ENCODE peak calls at places on chromosomes 6 and 20, in eight cellular contexts. One of them, this sample, is unnamed.

GRCh38 chr6:136922680-136922996 is 537 bp downstream of the SLC35D3 start:
- DNase-seq in GM10248: peak
- DNase-seq in thoracic aorta: no peak
- DNase-seq in H9: no peak
- DNase-seq in HFF-Myc: no peak
- DNase-seq in esophagus squamous epithelium: no peak
- DNase-seq in CD4-positive, alpha-beta T cell: no peak
- DNase-seq in choroid plexus epithelial cell: no peak
- DNase-seq in this sample: no peak

GRCh38 chr6:3208096-3208774 is 19.2 kb downstream of the TUBB2B start:
- DNase-seq in GM10248: no peak
- DNase-seq in thoracic aorta: peak
- DNase-seq in H9: no peak
- DNase-seq in HFF-Myc: peak
- DNase-seq in esophagus squamous epithelium: no peak
- DNase-seq in CD4-positive, alpha-beta T cell: no peak
- DNase-seq in choroid plexus epithelial cell: peak
- DNase-seq in this sample: peak

GRCh38 chr6:44642870-44643522 is 255.5 kb downstream of the CDC5L start:
- DNase-seq in GM10248: no peak
- DNase-seq in thoracic aorta: no peak
- DNase-seq in H9: no peak
- DNase-seq in HFF-Myc: no peak
- DNase-seq in esophagus squamous epithelium: no peak
- DNase-seq in CD4-positive, alpha-beta T cell: no peak
- DNase-seq in choroid plexus epithelial cell: peak
- DNase-seq in this sample: no peak

GRCh38 chr6:118770112-118770788 is 118.9 kb upstream of the CEP85L start:
- DNase-seq in GM10248: no peak
- DNase-seq in thoracic aorta: no peak
- DNase-seq in H9: no peak
- DNase-seq in HFF-Myc: no peak
- DNase-seq in esophagus squamous epithelium: no peak
- DNase-seq in CD4-positive, alpha-beta T cell: no peak
- DNase-seq in choroid plexus epithelial cell: no peak
- DNase-seq in this sample: no peak

GRCh38 chr6:7075341-7075740 is 32.4 kb upstream of the RREB1 start:
- DNase-seq in GM10248: no peak
- DNase-seq in thoracic aorta: no peak
- DNase-seq in H9: no peak
- DNase-seq in HFF-Myc: no peak
- DNase-seq in esophagus squamous epithelium: no peak
- DNase-seq in CD4-positive, alpha-beta T cell: no peak
- DNase-seq in choroid plexus epithelial cell: no peak
- DNase-seq in this sample: no peak

GRCh38 chr6:79512014-79512413 is 25.2 kb downstream of the LCA5 start:
- DNase-seq in GM10248: no peak
- DNase-seq in thoracic aorta: no peak
- DNase-seq in H9: no peak
- DNase-seq in HFF-Myc: no peak
- DNase-seq in esophagus squamous epithelium: no peak
- DNase-seq in CD4-positive, alpha-beta T cell: no peak
- DNase-seq in choroid plexus epithelial cell: no peak
- DNase-seq in this sample: no peak

GRCh38 chr6:140441256-140441655 is 1066.8 kb upstream of the CITED2 start:
- DNase-seq in GM10248: no peak
- DNase-seq in thoracic aorta: no peak
- DNase-seq in H9: peak
- DNase-seq in HFF-Myc: no peak
- DNase-seq in esophagus squamous epithelium: no peak
- DNase-seq in CD4-positive, alpha-beta T cell: no peak
- DNase-seq in choroid plexus epithelial cell: peak
- DNase-seq in this sample: no peak

GRCh38 chr6:156925718-156926607 is 148.8 kb downstream of the ARID1B start:
- DNase-seq in GM10248: no peak
- DNase-seq in thoracic aorta: no peak
- DNase-seq in H9: no peak
- DNase-seq in HFF-Myc: no peak
- DNase-seq in esophagus squamous epithelium: no peak
- DNase-seq in CD4-positive, alpha-beta T cell: no peak
- DNase-seq in choroid plexus epithelial cell: no peak
- DNase-seq in this sample: no peak

GRCh38 chr6:129667034-129667433 is 42.9 kb downstream of the ARHGAP18 start:
- DNase-seq in GM10248: no peak
- DNase-seq in thoracic aorta: no peak
- DNase-seq in H9: no peak
- DNase-seq in HFF-Myc: no peak
- DNase-seq in esophagus squamous epithelium: no peak
- DNase-seq in CD4-positive, alpha-beta T cell: no peak
- DNase-seq in choroid plexus epithelial cell: no peak
- DNase-seq in this sample: no peak

GRCh38 chr20:47181056-47181862 is 175.2 kb downstream of the ZMYND8 start:
- DNase-seq in GM10248: peak
- DNase-seq in thoracic aorta: no peak
- DNase-seq in H9: peak
- DNase-seq in HFF-Myc: peak
- DNase-seq in esophagus squamous epithelium: no peak
- DNase-seq in CD4-positive, alpha-beta T cell: no peak
- DNase-seq in choroid plexus epithelial cell: peak
- DNase-seq in this sample: peak

GRCh38 chr20:31985152-31985551 is 17.2 kb downstream of the XKR7 start:
- DNase-seq in GM10248: no peak
- DNase-seq in thoracic aorta: no peak
- DNase-seq in H9: no peak
- DNase-seq in HFF-Myc: no peak
- DNase-seq in esophagus squamous epithelium: no peak
- DNase-seq in CD4-positive, alpha-beta T cell: no peak
- DNase-seq in choroid plexus epithelial cell: no peak
- DNase-seq in this sample: no peak

GRCh38 chr20:41061155-41061554 is 32.5 kb downstream of the TOP1 start:
- DNase-seq in GM10248: no peak
- DNase-seq in thoracic aorta: no peak
- DNase-seq in H9: no peak
- DNase-seq in HFF-Myc: no peak
- DNase-seq in esophagus squamous epithelium: no peak
- DNase-seq in CD4-positive, alpha-beta T cell: no peak
- DNase-seq in choroid plexus epithelial cell: no peak
- DNase-seq in this sample: no peak

GRCh38 chr20:41065716-41066115 is 37.1 kb downstream of the TOP1 start:
- DNase-seq in GM10248: no peak
- DNase-seq in thoracic aorta: no peak
- DNase-seq in H9: no peak
- DNase-seq in HFF-Myc: no peak
- DNase-seq in esophagus squamous epithelium: no peak
- DNase-seq in CD4-positive, alpha-beta T cell: no peak
- DNase-seq in choroid plexus epithelial cell: no peak
- DNase-seq in this sample: no peak

GRCh38 chr20:41059236-41059635 is 30.6 kb downstream of the TOP1 start:
- DNase-seq in GM10248: no peak
- DNase-seq in thoracic aorta: no peak
- DNase-seq in H9: no peak
- DNase-seq in HFF-Myc: no peak
- DNase-seq in esophagus squamous epithelium: no peak
- DNase-seq in CD4-positive, alpha-beta T cell: no peak
- DNase-seq in choroid plexus epithelial cell: no peak
- DNase-seq in this sample: no peak

GRCh38 chr20:41064377-41064776 is 35.8 kb downstream of the TOP1 start:
- DNase-seq in GM10248: peak
- DNase-seq in thoracic aorta: no peak
- DNase-seq in H9: no peak
- DNase-seq in HFF-Myc: no peak
- DNase-seq in esophagus squamous epithelium: no peak
- DNase-seq in CD4-positive, alpha-beta T cell: no peak
- DNase-seq in choroid plexus epithelial cell: no peak
- DNase-seq in this sample: no peak

DNA sequence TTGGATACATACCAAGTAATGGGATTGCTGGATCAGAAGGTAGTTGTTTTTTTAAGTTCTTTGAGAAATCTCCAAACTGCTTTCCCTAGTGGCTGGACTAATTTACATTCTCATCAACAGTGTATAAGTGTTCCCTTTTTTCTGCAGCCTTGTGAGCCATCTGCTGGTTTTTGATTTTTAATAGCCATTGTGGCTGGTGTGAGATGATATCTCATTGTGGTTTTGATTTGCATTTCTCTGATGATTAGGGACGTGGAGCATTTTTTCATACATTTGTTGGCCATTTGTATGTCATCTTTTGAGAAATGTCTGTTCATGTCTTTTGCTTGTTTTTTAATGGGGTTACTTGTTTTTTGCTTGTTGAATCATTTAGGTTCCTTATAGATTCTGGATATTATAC is 34.8 kb downstream of the TOP1 start:
- DNase-seq in GM10248: no peak
- DNase-seq in thoracic aorta: no peak
- DNase-seq in H9: no peak
- DNase-seq in HFF-Myc: no peak
- DNase-seq in esophagus squamous epithelium: no peak
- DNase-seq in CD4-positive, alpha-beta T cell: no peak
- DNase-seq in choroid plexus epithelial cell: no peak
- DNase-seq in this sample: no peak
- TF ChIP-seq CTCF in GM10248: no peak
- TF ChIP-seq CTCF in thoracic aorta: no peak
- TF ChIP-seq CTCF in H9: no peak
- TF ChIP-seq CTCF in HFF-Myc: no peak
- TF ChIP-seq CTCF in esophagus squamous epithelium: no peak
- TF ChIP-seq CTCF in CD4-positive, alpha-beta T cell: no peak
- TF ChIP-seq CTCF in choroid plexus epithelial cell: no peak
- TF ChIP-seq CTCF in this sample: no peak

DNA sequence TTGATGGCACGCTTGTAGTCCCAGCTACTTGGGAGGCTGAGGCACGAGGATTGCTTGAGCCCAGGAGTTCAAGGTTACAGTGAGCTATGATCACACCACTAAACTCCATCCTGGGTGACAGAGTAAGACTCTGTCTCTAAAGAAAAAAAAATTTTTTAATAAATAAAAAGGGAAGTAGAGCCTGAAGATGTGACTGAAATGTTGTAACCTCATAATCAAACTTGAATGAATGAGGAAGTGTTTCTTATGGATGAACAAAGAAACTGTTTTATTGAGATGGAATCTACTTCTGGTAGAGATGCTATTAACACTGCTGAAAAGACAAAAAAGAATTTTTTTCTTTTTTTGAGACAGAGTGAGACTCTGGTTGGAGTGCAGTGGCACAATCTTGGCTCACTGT is 6.7 kb downstream of the MAK start:
- DNase-seq in GM10248: no peak
- DNase-seq in thoracic aorta: no peak
- DNase-seq in H9: no peak
- DNase-seq in HFF-Myc: no peak
- DNase-seq in esophagus squamous epithelium: no peak
- DNase-seq in CD4-positive, alpha-beta T cell: no peak
- DNase-seq in choroid plexus epithelial cell: no peak
- DNase-seq in this sample: no peak
- TF ChIP-seq CTCF in GM10248: no peak
- TF ChIP-seq CTCF in thoracic aorta: no peak
- TF ChIP-seq CTCF in H9: no peak
- TF ChIP-seq CTCF in HFF-Myc: no peak
- TF ChIP-seq CTCF in esophagus squamous epithelium: no peak
- TF ChIP-seq CTCF in CD4-positive, alpha-beta T cell: no peak
- TF ChIP-seq CTCF in choroid plexus epithelial cell: no peak
- TF ChIP-seq CTCF in this sample: no peak

DNA sequence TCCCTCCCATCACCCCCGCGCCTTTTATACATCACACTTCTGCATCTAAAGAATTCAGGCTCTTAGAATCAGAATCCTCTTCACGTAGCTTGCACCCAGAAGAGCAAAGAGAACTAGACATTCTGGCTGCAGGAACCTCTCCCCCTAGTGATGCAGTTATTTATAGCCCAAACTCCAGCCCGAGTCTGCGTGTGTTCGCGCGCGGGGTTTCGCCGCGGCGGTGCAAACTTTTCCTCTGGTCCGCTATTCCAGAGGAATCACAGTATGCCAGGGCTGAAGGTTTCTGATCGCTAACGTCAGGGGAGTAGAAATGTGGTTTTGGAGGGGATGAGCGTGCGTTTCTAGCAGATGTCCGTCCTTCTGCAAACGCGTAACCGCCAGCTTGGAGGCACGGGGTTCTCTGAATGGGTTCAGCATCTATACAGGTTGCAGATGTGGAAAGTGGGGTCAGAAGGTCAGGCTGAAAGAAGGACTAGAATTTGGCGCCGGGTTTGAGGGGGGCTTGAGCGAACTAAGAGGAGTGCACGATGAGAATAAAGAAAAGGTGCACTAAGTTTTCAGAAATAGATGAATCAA is 1.9 kb downstream of the EPHA7 start:
- DNase-seq in GM10248: peak
- DNase-seq in thoracic aorta: no peak
- DNase-seq in H9: no peak
- DNase-seq in HFF-Myc: no peak
- DNase-seq in esophagus squamous epithelium: no peak
- DNase-seq in CD4-positive, alpha-beta T cell: no peak
- DNase-seq in choroid plexus epithelial cell: peak
- DNase-seq in this sample: no peak
- TF ChIP-seq CTCF in GM10248: no peak
- TF ChIP-seq CTCF in thoracic aorta: no peak
- TF ChIP-seq CTCF in H9: no peak
- TF ChIP-seq CTCF in HFF-Myc: no peak
- TF ChIP-seq CTCF in esophagus squamous epithelium: no peak
- TF ChIP-seq CTCF in CD4-positive, alpha-beta T cell: no peak
- TF ChIP-seq CTCF in choroid plexus epithelial cell: peak
- TF ChIP-seq CTCF in this sample: peak

GRCh38 chr6:130794686-130795085 is 32.5 kb upstream of the SMLR1 start:
- DNase-seq in GM10248: no peak
- DNase-seq in thoracic aorta: no peak
- DNase-seq in H9: no peak
- DNase-seq in HFF-Myc: no peak
- DNase-seq in esophagus squamous epithelium: no peak
- DNase-seq in CD4-positive, alpha-beta T cell: no peak
- DNase-seq in choroid plexus epithelial cell: peak
- DNase-seq in this sample: no peak

GRCh38 chr6:130787726-130788500 is 39.3 kb upstream of the SMLR1 start:
- DNase-seq in GM10248: peak
- DNase-seq in thoracic aorta: no peak
- DNase-seq in H9: no peak
- DNase-seq in HFF-Myc: no peak
- DNase-seq in esophagus squamous epithelium: no peak
- DNase-seq in CD4-positive, alpha-beta T cell: no peak
- DNase-seq in choroid plexus epithelial cell: no peak
- DNase-seq in this sample: no peak

GRCh38 chr6:130794010-130794675 is 33.1 kb upstream of the SMLR1 start:
- DNase-seq in GM10248: no peak
- DNase-seq in thoracic aorta: no peak
- DNase-seq in H9: no peak
- DNase-seq in HFF-Myc: no peak
- DNase-seq in esophagus squamous epithelium: no peak
- DNase-seq in CD4-positive, alpha-beta T cell: no peak
- DNase-seq in choroid plexus epithelial cell: no peak
- DNase-seq in this sample: no peak

GRCh38 chr6:130783416-130784107 is 43.6 kb upstream of the SMLR1 start:
- DNase-seq in GM10248: no peak
- DNase-seq in thoracic aorta: no peak
- DNase-seq in H9: no peak
- DNase-seq in HFF-Myc: no peak
- DNase-seq in esophagus squamous epithelium: no peak
- DNase-seq in CD4-positive, alpha-beta T cell: no peak
- DNase-seq in choroid plexus epithelial cell: peak
- DNase-seq in this sample: no peak

GRCh38 chr6:130788954-130789353 is 38.3 kb upstream of the SMLR1 start:
- DNase-seq in GM10248: no peak
- DNase-seq in thoracic aorta: no peak
- DNase-seq in H9: no peak
- DNase-seq in HFF-Myc: no peak
- DNase-seq in esophagus squamous epithelium: no peak
- DNase-seq in CD4-positive, alpha-beta T cell: no peak
- DNase-seq in choroid plexus epithelial cell: no peak
- DNase-seq in this sample: no peak
- TF ChIP-seq CTCF in GM10248: no peak
- TF ChIP-seq CTCF in thoracic aorta: no peak
- TF ChIP-seq CTCF in H9: peak
- TF ChIP-seq CTCF in HFF-Myc: no peak
- TF ChIP-seq CTCF in esophagus squamous epithelium: no peak
- TF ChIP-seq CTCF in CD4-positive, alpha-beta T cell: no peak
- TF ChIP-seq CTCF in choroid plexus epithelial cell: no peak
- TF ChIP-seq CTCF in this sample: no peak

This sample was measured in astrocyte of the cerebellum.